ENCODE peak calls at places on chromosomes 1 and 21, in five cellular contexts. P is HEK293T, Y is T1000, D is AG10803, B is epithelial cell of prostate. R is an unnamed sample.

GRCh38 chr1:78370779-78371482 is 119.8 kb upstream of the PTGFR start:
- DNase-seq in B (peak), P (no peak), Y (no peak), D (peak), R (peak)

GRCh38 chr1:30920827-30921226 is 12.3 kb upstream of the SDC3 start:
- DNase-seq in Y (no peak), B (no peak), P (no peak), D (peak), R (peak)

GRCh38 chr1:81670286-81670685 is 130.4 kb upstream of the ADGRL2 start:
- DNase-seq in D (peak), Y (peak), B (peak), P (no peak), R (peak)

GRCh38 chr1:196071452-196071851 is 536.8 kb downstream of the KCNT2 start:
- DNase-seq in P (peak), B (no peak), D (no peak), Y (no peak), R (no peak)

GRCh38 chr1:176501596-176501995 is 38.6 kb downstream of the PAPPA2 start:
- DNase-seq in D (no peak), B (no peak), P (no peak), Y (no peak), R (no peak)

GRCh38 chr1:243851129-243851756 is 1.2 kb upstream of the AKT3 start:
- DNase-seq in D (no peak), P (no peak), Y (no peak), B (no peak), R (no peak)

GRCh38 chr1:224579526-224579925 is 36.6 kb upstream of the CNIH3 start:
- DNase-seq in D (no peak), Y (peak), B (no peak), P (no peak), R (peak)

GRCh38 chr1:10692401-10693021 is 103.9 kb downstream of the CASZ1 start:
- DNase-seq in Y (no peak), P (peak), B (no peak), D (no peak), R (no peak)

GRCh38 chr1:222394224-222394623 is 153.7 kb downstream of the HHIPL2 start:
- DNase-seq in D (no peak), B (no peak), Y (no peak), P (no peak), R (no peak)

GRCh38 chr1:152436593-152437338 is 22.7 kb upstream of the CRNN start:
- DNase-seq in P (no peak), B (no peak), D (peak), Y (no peak), R (peak)

GRCh38 chr21:44338971-44339910 is at the start of gene CFAP410:
- DNase-seq in Y (peak), D (peak), P (peak), B (peak), R (peak)

GRCh38 chr1:85581802-85582686 is 1.5 kb downstream of the CCN1 start:
- DNase-seq in B (no peak), Y (no peak), P (peak), D (peak), R (peak)

GRCh38 chr1:20429296-20429695 is 56.7 kb downstream of the CAMK2N1 start:
- DNase-seq in B (no peak), P (no peak), D (peak), Y (no peak), R (no peak)

GRCh38 chr1:183180634-183181056 is 5.4 kb upstream of the LAMC2 start:
- DNase-seq in D (peak), P (no peak), B (no peak), Y (peak), R (peak)

GRCh38 chr1:211788626-211789025 is 41.9 kb downstream of the LPGAT1 start:
- DNase-seq in Y (no peak), D (peak), B (no peak), P (no peak), R (no peak)

GRCh38 chr1:200372885-200373181 is 37.0 kb downstream of the ZNF281 start:
- DNase-seq in D (no peak), P (no peak), Y (no peak), B (no peak), R (no peak)

GRCh38 chr1:110816945-110817344 is 56.0 kb upstream of the CD53 start:
- DNase-seq in P (no peak), Y (no peak), B (peak), D (no peak), R (no peak)

GRCh38 chr1:55211909-55212308 is 3.3 kb downstream of the USP24 start:
- DNase-seq in P (no peak), Y (no peak), B (no peak), D (no peak), R (no peak)

GRCh38 chr1:244048566-244049141 is 2.4 kb upstream of the ZBTB18 start:
- DNase-seq in P (no peak), Y (no peak), B (no peak), D (no peak), R (no peak)

GRCh38 chr1:94599090-94599813 is 57.7 kb upstream of the F3 start:
- DNase-seq in P (no peak), D (peak), B (no peak), Y (no peak), R (peak)

GRCh38 chr1:29577512-29577911 is 341.2 kb downstream of the PTPRU start:
- DNase-seq in B (no peak), D (no peak), P (no peak), Y (no peak), R (no peak)

GRCh38 chr1:228278432-228278941 is 70.6 kb downstream of the OBSCN start:
- DNase-seq in D (no peak), B (no peak), P (no peak), Y (no peak), R (no peak)

GRCh38 chr1:44297695-44298400 is 57.2 kb downstream of the ERI3 start:
- DNase-seq in Y (no peak), P (no peak), B (no peak), D (no peak), R (no peak)

GRCh38 chr21:38097789-38098188 is 159.0 kb upstream of the KCNJ15 start:
- DNase-seq in B (no peak), Y (no peak), P (no peak), D (no peak), R (no peak)

GRCh38 chr1:84402060-84402459 is 3.8 kb downstream of the DNASE2B start:
- DNase-seq in Y (no peak), D (no peak), B (peak), P (no peak), R (peak)

GRCh38 chr1:245121523-245121922 is 33.3 kb upstream of the KIF26B start:
- DNase-seq in P (peak), Y (no peak), B (no peak), D (no peak), R (no peak)

R was measured in fibroblast of lung.